ENCODE peak calls at places on chromosomes 1 and 21, in ten cellular contexts. F is heart right ventricle, W is HFF-Myc, B is stomach, A is SK-N-SH, Q is progenitor cell of endocrine pancreas, Z is left ventricle myocardium inferior, U is mesothelial cell of epicardium, M is AG10803, J is adrenal gland. P is an unnamed sample.

GRCh38 chr1:81607086-81607485 is 193.6 kb upstream of the ADGRL2 start:
- DNase-seq in F (no peak), W (no peak), B (no peak), A (no peak), Q (no peak), Z (no peak), U (no peak), M (no peak), J (no peak), P (no peak)

GRCh38 chr1:118933051-118933781 is 54.9 kb downstream of the TBX15 start:
- DNase-seq in F (no peak), W (no peak), B (no peak), A (no peak), Q (no peak), Z (no peak), U (no peak), M (no peak), J (no peak), P (no peak)

GRCh38 chr21:31636874-31637273 is 22.6 kb upstream of the SOD1 start:
- DNase-seq in F (no peak), W (no peak), B (no peak), A (no peak), Q (no peak), Z (no peak), U (no peak), M (no peak), J (no peak), P (no peak)

GRCh38 chr21:44686000-44686781 is 4.2 kb upstream of the KRTAP12-1 start:
- DNase-seq in F (no peak), W (no peak), B (no peak), A (no peak), Q (no peak), Z (no peak), U (no peak), M (no peak), J (no peak), P (peak; percentile 76)

GRCh38 chr1:27968692-27969091 is 8.9 kb downstream of the XKR8 start:
- DNase-seq in F (no peak), W (peak; percentile 44), B (no peak), A (no peak), Q (no peak), Z (no peak), U (no peak), M (peak; percentile 96), J (no peak), P (no peak)

GRCh38 chr1:54132485-54132884 is 20.3 kb downstream of the CDCP2 start:
- DNase-seq in F (no peak), W (no peak), B (no peak), A (no peak), Q (no peak), Z (no peak), U (no peak), M (no peak), J (no peak), P (no peak)

GRCh38 chr1:67405473-67406245 is 24.5 kb downstream of the SERBP1 start:
- DNase-seq in F (no peak), W (no peak), B (no peak), A (no peak), Q (no peak), Z (no peak), U (no peak), M (no peak), J (no peak), P (no peak)

GRCh38 chr1:54297596-54298283 is 97.8 kb downstream of the MRPL37 start:
- DNase-seq in F (no peak), W (no peak), B (no peak), A (peak; percentile 80), Q (no peak), Z (no peak), U (no peak), M (peak; percentile 40), J (no peak), P (no peak)

GRCh38 chr1:38607526-38607925 is 252.0 kb downstream of the RRAGC start:
- DNase-seq in F (no peak), W (no peak), B (no peak), A (no peak), Q (no peak), Z (no peak), U (no peak), M (no peak), J (no peak), P (peak; percentile 63)

DNA sequence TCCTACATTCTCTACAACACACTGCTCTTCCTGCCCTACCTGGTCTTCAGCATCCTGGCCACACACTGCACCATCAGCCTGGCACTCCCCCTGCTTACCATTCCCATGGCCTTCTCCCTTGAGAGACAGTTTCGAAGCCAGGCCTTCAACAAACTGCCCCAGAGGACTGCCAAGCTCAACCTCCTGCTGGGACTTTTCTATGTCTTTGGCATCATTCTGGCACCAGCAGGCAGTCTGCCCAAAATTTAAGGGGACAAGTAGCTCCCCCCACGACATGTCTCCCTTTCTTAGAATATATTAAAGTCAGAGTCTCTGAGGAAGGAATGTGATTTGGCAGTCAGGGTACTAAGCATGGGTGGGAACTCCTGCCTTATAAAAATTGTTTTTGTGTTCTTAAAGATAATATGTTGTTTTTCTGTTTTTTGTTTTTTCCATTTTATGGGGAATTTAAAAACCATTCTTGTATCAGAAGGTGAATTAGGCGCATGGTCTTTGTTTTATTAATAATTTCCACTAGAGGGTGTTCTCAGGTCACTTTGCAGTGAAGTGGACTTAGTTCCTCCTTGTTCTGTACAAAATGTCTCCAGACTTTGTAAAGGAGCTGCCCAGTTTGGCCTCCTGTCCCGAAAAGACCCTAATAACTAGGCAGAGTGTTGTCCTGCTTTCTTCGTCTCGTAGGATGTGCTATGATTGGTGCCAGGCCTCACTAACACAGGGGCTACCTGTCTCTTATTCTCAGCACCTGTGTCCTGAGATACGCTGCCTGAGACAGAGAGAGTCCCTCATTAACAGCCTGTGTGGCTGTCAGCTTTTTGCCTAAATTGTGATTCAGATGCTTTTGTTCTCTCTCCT is 13.1 kb downstream of the UBIAD1 start:
- DNase-seq in F (no peak), W (no peak), B (no peak), A (peak; percentile 49), Q (no peak), Z (no peak), U (no peak), M (peak; percentile 16), J (no peak), P (no peak)
- TF ChIP-seq CTCF in F (peak; percentile 29), W (peak; percentile 14), B (no peak), A (peak; percentile 55), Q (peak; percentile 26), Z (peak; percentile 35), U (peak; percentile 25), M (peak; percentile 35), J (no peak), P (peak; percentile 54)

DNA sequence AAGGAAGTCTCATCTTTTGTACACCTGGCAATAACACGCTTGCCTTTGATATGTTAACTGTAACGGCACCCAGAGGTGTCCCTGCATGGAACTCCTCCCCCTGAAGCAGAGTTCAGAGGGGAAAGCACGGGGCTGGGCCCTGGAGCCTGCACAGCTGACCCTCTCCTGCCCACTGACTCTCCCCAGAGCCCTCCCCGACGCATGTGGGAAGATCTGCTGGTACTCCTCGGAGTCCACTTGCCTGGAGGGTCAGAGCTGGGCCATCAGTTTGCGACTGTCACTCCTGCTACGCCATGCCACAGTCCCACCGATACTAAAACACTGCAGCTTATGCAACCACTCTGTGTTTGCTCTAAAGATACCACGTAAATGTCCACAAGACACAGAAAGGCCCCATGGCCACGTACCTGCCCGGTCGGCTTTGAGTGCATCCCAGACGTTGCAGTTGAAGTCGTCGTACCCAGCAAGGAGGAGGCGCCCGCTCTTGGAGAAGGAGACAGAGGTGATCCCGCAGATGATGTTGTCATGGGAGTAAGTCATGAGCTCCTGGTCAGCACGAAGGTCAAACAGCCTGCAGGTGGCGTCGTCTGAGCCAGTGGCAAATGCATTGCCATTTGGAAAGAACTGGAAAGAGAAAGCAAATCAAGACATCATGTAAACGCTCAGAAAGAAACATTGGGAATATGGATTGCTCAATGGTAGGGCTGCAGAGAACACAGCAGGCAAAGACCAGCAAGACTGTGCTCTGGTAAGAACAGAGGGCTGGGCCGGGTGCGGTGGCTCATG is 10.6 kb upstream of the NADK start:
- DNase-seq in F (no peak), W (no peak), B (peak; percentile 62), A (peak; percentile 53), Q (no peak), Z (no peak), U (no peak), M (peak; percentile 41), J (no peak), P (no peak)
- TF ChIP-seq CTCF in F (peak; percentile 19), W (peak; percentile 35), B (peak; percentile 27), A (peak; percentile 49), Q (peak; percentile 44), Z (peak; percentile 36), U (no peak), M (peak; percentile 38), J (no peak), P (peak; percentile 44)

GRCh38 chr1:220994671-220995070 is 115.4 kb downstream of the HLX start:
- DNase-seq in F (no peak), W (no peak), B (no peak), A (no peak), Q (no peak), Z (no peak), U (no peak), M (no peak), J (no peak), P (no peak)
- TF ChIP-seq CTCF in F (no peak), W (no peak), B (no peak), A (no peak), Q (no peak), Z (no peak), U (no peak), M (no peak), J (no peak), P (no peak)

GRCh38 chr1:169699769-169700168 is 11.7 kb downstream of the SELL start:
- DNase-seq in F (no peak), W (no peak), B (no peak), A (no peak), Q (no peak), Z (no peak), U (no peak), M (no peak), J (no peak), P (no peak)
- TF ChIP-seq CTCF in F (no peak), W (no peak), B (no peak), A (peak; percentile 26), Q (no peak), Z (no peak), U (no peak), M (no peak), J (no peak), P (no peak)

GRCh38 chr1:218996362-218996761 is 177.3 kb upstream of the LYPLAL1 start:
- DNase-seq in F (no peak), W (no peak), B (no peak), A (no peak), Q (no peak), Z (no peak), U (no peak), M (no peak), J (no peak), P (no peak)
- TF ChIP-seq CTCF in F (peak; percentile 34), W (peak; percentile 11), B (no peak), A (peak; percentile 38), Q (no peak), Z (no peak), U (no peak), M (no peak), J (no peak), P (no peak)

DNA sequence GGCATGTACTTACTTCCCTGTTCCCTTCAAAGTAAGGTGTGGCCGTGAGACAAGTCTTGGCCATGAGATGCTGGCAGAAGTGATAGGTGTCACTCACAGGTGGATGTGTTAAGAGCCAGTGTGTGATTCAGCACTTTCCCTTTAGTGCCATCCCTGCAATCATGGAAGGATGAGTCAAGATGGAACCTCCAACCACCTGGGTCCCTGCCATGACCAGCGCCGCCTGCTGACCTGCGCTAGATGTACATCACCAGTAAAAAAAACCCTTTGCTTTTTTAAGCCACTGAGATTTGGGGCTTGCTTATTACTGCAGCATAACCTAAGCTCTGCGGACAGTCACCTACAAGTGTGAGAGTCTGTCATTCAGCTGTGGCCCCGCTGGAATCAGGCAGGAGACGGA is 71.7 kb downstream of the TOMM20 start:
- DNase-seq in F (no peak), W (no peak), B (no peak), A (no peak), Q (no peak), Z (no peak), U (no peak), M (no peak), J (no peak), P (no peak)
- TF ChIP-seq CTCF in F (no peak), W (peak; percentile 7), B (no peak), A (peak; percentile 29), Q (no peak), Z (no peak), U (no peak), M (no peak), J (no peak), P (peak; percentile 7)